ENCODE peak calls at places on chromosome 18, in four cellular contexts. One of them, this sample, is unnamed.

GRCh38 chr18:80077873-80078272 is 31.2 kb upstream of the ADNP2 start:
- DNase-seq in stomach: no peak
- DNase-seq in tibial nerve: no peak
- DNase-seq in fibroblast of lung: no peak
- DNase-seq in this sample: no peak

GRCh38 chr18:36211612-36212065 is 24.3 kb downstream of the MOCOS start:
- DNase-seq in stomach: no peak
- DNase-seq in tibial nerve: no peak
- DNase-seq in fibroblast of lung: peak; percentile 9
- DNase-seq in this sample: no peak

GRCh38 chr18:79609841-79610281 is 69.7 kb upstream of the CTDP1 start:
- DNase-seq in stomach: no peak
- DNase-seq in tibial nerve: no peak
- DNase-seq in fibroblast of lung: no peak
- DNase-seq in this sample: peak; percentile 3

GRCh38 chr18:33656889-33657288 is 78.9 kb downstream of the ASXL3 start:
- DNase-seq in stomach: no peak
- DNase-seq in tibial nerve: no peak
- DNase-seq in fibroblast of lung: no peak
- DNase-seq in this sample: no peak

GRCh38 chr18:10926565-10927194 is 222.7 kb downstream of the PIEZO2 start:
- DNase-seq in stomach: no peak
- DNase-seq in tibial nerve: no peak
- DNase-seq in fibroblast of lung: peak; percentile 78
- DNase-seq in this sample: no peak

GRCh38 chr18:42977982-42978595 is 137.4 kb downstream of the RIT2 start:
- DNase-seq in stomach: no peak
- DNase-seq in tibial nerve: no peak
- DNase-seq in fibroblast of lung: no peak
- DNase-seq in this sample: no peak

GRCh38 chr18:57121542-57122112 is 25.3 kb upstream of the BOD1L2 start:
- DNase-seq in stomach: no peak
- DNase-seq in tibial nerve: no peak
- DNase-seq in fibroblast of lung: no peak
- DNase-seq in this sample: no peak

GRCh38 chr18:71583291-71583690 is 960.9 kb downstream of the CBLN2 start:
- DNase-seq in stomach: no peak
- DNase-seq in tibial nerve: no peak
- DNase-seq in fibroblast of lung: no peak
- DNase-seq in this sample: no peak

GRCh38 chr18:79385749-79386341 is 9.9 kb upstream of the NFATC1 start:
- DNase-seq in stomach: no peak
- DNase-seq in tibial nerve: no peak
- DNase-seq in fibroblast of lung: no peak
- DNase-seq in this sample: no peak

GRCh38 chr18:26813043-26813442 is 52.5 kb downstream of the AQP4 start:
- DNase-seq in stomach: peak; percentile 37
- DNase-seq in tibial nerve: no peak
- DNase-seq in fibroblast of lung: peak; percentile 3
- DNase-seq in this sample: no peak

GRCh38 chr18:65983750-65984149 is 232.9 kb downstream of the CDH7 start:
- DNase-seq in stomach: no peak
- DNase-seq in tibial nerve: no peak
- DNase-seq in fibroblast of lung: no peak
- DNase-seq in this sample: no peak

GRCh38 chr18:27967938-27968803 is 208.8 kb downstream of the CDH2 start:
- DNase-seq in stomach: no peak
- DNase-seq in tibial nerve: no peak
- DNase-seq in fibroblast of lung: peak; percentile 25
- DNase-seq in this sample: no peak

GRCh38 chr18:57768557-57769326 is 34.4 kb downstream of the ATP8B1 start:
- DNase-seq in stomach: no peak
- DNase-seq in tibial nerve: no peak
- DNase-seq in fibroblast of lung: peak; percentile 64
- DNase-seq in this sample: peak; percentile 29

GRCh38 chr18:30712383-30712782 is 330.2 kb downstream of the DSC3 start:
- DNase-seq in stomach: no peak
- DNase-seq in tibial nerve: no peak
- DNase-seq in fibroblast of lung: no peak
- DNase-seq in this sample: no peak

GRCh38 chr18:35182151-35182550 is 58.7 kb upstream of the ZNF397 start:
- DNase-seq in stomach: no peak
- DNase-seq in tibial nerve: no peak
- DNase-seq in fibroblast of lung: no peak
- DNase-seq in this sample: no peak

GRCh38 chr18:35189510-35189909 is 51.3 kb upstream of the ZNF397 start:
- DNase-seq in stomach: no peak
- DNase-seq in tibial nerve: no peak
- DNase-seq in fibroblast of lung: no peak
- DNase-seq in this sample: no peak

GRCh38 chr18:35186491-35187034 is 54.3 kb upstream of the ZNF397 start:
- DNase-seq in stomach: no peak
- DNase-seq in tibial nerve: no peak
- DNase-seq in fibroblast of lung: no peak
- DNase-seq in this sample: no peak

GRCh38 chr18:35183846-35184245 is 57.0 kb upstream of the ZNF397 start:
- DNase-seq in stomach: no peak
- DNase-seq in tibial nerve: no peak
- DNase-seq in fibroblast of lung: no peak
- DNase-seq in this sample: no peak

DNA sequence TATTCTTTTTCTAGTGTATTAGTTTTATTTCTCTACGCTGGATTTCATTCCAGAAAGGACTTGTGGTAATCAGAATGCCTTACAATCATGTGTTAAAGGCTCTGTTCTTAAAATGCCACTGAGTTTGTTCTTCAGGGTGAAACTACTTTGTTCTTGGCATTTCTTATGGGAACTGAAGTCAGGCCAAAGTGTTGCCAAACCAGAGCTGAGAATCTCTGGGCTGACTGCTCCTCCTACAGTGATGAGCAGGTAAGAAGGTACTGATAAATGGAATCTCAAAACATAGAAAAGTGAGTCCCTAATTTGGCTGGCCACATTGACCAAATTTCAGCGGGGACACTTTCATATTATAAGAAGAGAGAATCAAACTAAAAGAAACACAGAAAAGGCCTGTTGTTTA is 55.1 kb upstream of the ZNF397 start:
- DNase-seq in stomach: no peak
- DNase-seq in tibial nerve: no peak
- DNase-seq in fibroblast of lung: no peak
- DNase-seq in this sample: no peak
- TF ChIP-seq CTCF in stomach: no peak
- TF ChIP-seq CTCF in tibial nerve: no peak
- TF ChIP-seq CTCF in fibroblast of lung: no peak
- TF ChIP-seq CTCF in this sample: no peak

DNA sequence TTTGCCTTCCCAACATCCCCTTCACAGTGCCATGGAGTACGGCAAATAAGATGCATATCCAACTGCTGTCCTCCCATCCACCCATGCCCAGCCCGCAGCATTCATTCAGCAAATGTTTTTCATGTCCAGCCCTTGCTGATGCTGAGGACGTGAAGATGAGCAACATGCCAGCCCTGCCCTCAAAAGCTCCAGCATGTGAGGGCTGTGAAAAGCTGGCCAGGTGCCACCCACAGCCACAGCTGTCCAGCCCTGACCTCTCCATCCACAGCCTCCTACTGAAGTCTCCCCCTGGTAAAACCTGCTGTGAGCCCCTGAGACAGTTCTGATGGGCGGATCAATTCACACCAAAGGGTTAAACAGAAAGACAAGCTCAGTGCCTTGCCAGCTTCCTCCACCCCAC is 4.5 kb downstream of the ZBTB7C start:
- DNase-seq in stomach: no peak
- DNase-seq in tibial nerve: no peak
- DNase-seq in fibroblast of lung: peak; percentile 11
- DNase-seq in this sample: no peak
- H3K4me1 ChIP-seq in stomach: peaks cover 16% of the 10 kb centered on the region
- H3K4me1 ChIP-seq in tibial nerve: peaks cover 12% of the 10 kb centered on the region
- H3K4me1 ChIP-seq in fibroblast of lung: no peaks in the 10 kb centered on the region
- H3K4me1 ChIP-seq in this sample: peaks cover 10% of the 10 kb centered on the region

GRCh38 chr18:67651438-67651837 is 134.9 kb upstream of the DSEL start:
- DNase-seq in stomach: no peak
- DNase-seq in tibial nerve: no peak
- DNase-seq in fibroblast of lung: no peak
- DNase-seq in this sample: no peak
- H3K4me3 ChIP-seq in stomach: no peak overlapping the region
- H3K4me3 ChIP-seq in tibial nerve: no peak overlapping the region
- H3K4me3 ChIP-seq in fibroblast of lung: no peak overlapping the region
- H3K4me3 ChIP-seq in this sample: no peak overlapping the region

GRCh38 chr18:8525692-8526091 is 83.5 kb upstream of the RAB12 start:
- DNase-seq in stomach: no peak
- DNase-seq in tibial nerve: no peak
- DNase-seq in fibroblast of lung: no peak
- DNase-seq in this sample: no peak
- TF ChIP-seq CTCF in stomach: no peak
- TF ChIP-seq CTCF in tibial nerve: no peak
- TF ChIP-seq CTCF in fibroblast of lung: peak; percentile 4
- TF ChIP-seq CTCF in this sample: no peak

GRCh38 chr18:55097406-55098170 is 138.3 kb upstream of the CCDC68 start:
- DNase-seq in stomach: no peak
- DNase-seq in tibial nerve: no peak
- DNase-seq in fibroblast of lung: peak; percentile 86
- DNase-seq in this sample: no peak
- H3K4me1 ChIP-seq in stomach: no peaks in the 10 kb centered on the region
- H3K4me1 ChIP-seq in tibial nerve: no peaks in the 10 kb centered on the region
- H3K4me1 ChIP-seq in fibroblast of lung: peaks cover 2% of the 10 kb centered on the region
- H3K4me1 ChIP-seq in this sample: no peaks in the 10 kb centered on the region

DNA sequence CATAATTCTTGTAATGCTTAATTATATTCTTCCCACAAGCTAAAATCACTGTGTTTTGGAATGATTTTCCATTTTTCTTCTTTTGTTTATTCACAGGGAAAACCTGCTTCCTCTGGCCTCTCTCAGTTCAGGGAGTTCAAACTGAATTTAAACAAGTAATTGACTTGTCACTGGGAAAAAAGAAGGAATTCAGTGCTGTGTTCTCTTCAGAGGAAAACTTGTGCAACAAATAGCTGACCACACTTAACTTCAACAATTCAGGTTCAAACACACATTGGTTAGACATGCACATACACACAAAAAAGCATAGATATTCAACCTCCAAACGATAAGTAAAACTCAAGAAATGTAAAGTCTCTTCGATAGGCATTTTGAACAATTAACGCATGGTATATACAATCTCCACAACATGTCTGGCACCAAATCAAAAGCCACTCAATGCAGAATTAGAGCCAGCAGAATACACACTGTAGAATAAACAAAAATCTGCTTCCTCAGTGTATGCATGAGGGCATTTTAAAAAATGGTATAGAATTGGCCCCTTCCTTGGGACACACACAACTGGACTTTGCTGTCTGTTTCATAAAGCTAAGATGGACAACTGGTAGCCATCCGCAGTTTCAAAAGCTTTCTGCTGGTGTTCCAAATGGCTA is 269.0 kb downstream of the TCF4 start:
- DNase-seq in stomach: no peak
- DNase-seq in tibial nerve: no peak
- DNase-seq in fibroblast of lung: peak; percentile 74
- DNase-seq in this sample: no peak
- H3K4me3 ChIP-seq in stomach: peak overlapping the region; percentile 52
- H3K4me3 ChIP-seq in tibial nerve: peak overlapping the region; percentile 49
- H3K4me3 ChIP-seq in fibroblast of lung: peak overlapping the region; percentile 67
- H3K4me3 ChIP-seq in this sample: no peak overlapping the region

DNA sequence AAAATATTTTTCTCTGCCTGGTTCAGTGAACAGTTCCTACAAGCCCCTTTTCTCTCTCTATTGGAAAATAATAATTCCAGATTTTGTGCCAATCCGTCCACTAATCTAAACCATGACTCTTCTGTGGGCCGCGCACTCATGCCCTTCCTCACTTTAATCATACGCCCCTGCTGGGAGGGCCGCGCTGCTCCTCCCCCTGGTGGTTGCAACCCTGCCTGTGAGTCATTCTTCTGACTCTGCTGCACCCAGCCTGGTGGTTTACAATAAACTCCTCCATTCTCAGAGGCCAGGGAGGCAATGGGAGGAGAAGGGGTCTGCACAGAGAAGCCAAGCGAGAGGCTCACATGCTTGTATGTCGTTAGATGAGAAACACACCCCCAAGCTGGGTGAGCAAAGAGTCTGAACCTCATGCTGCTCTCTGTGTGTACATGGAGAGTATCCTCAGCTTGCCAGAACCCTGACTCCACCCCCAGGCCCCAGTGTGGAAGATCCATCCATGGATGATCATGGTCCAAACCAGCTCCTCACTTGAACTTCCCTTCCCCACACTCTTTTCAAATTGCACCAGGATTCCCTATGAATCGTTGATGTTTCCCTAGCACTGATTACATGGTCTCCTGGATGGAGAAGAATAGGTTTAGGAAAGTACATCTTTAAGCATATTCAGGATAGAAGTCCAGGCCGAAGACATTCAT is 228.9 kb downstream of the ANKRD30B start:
- DNase-seq in stomach: no peak
- DNase-seq in tibial nerve: no peak
- DNase-seq in fibroblast of lung: no peak
- DNase-seq in this sample: no peak
- TF ChIP-seq CTCF in stomach: no peak
- TF ChIP-seq CTCF in tibial nerve: no peak
- TF ChIP-seq CTCF in fibroblast of lung: no peak
- TF ChIP-seq CTCF in this sample: no peak

This sample was measured in body of pancreas.